ENCODE peak calls at places on chromosomes 3 and 15, in four cellular contexts. L is thoracic aorta, V is Calu3, W is tibial nerve. G is an unnamed sample.

GRCh38 chr3:10395196-10395595 is 74.3 kb upstream of the SEC13 start:
- DNase-seq in L (no peak), V (no peak), W (no peak), G (no peak)

GRCh38 chr3:144105542-144105941 is 133.9 kb downstream of the DIPK2A start:
- DNase-seq in L (no peak), V (peak; percentile 31), W (no peak), G (no peak)

GRCh38 chr3:106731230-106731629 is 646.0 kb upstream of the CCDC54 start:
- DNase-seq in L (no peak), V (no peak), W (no peak), G (no peak)

GRCh38 chr3:32586361-32586760 is 15.7 kb upstream of the DYNC1LI1 start:
- DNase-seq in L (no peak), V (no peak), W (no peak), G (no peak)

GRCh38 chr3:156535162-156535627 is 19.7 kb downstream of the SSR3 start:
- DNase-seq in L (peak; percentile 51), V (peak; percentile 76), W (peak; percentile 79), G (peak; percentile 48)

GRCh38 chr15:51144021-51144532 is 49.4 kb upstream of the TNFAIP8L3 start:
- DNase-seq in L (no peak), V (no peak), W (no peak), G (no peak)

GRCh38 chr15:76346666-76347506 is 10.3 kb downstream of the ISL2 start:
- DNase-seq in L (no peak), V (no peak), W (no peak), G (no peak)

GRCh38 chr15:87224409-87224808 is 1032.1 kb downstream of the NTRK3 start:
- DNase-seq in L (no peak), V (no peak), W (no peak), G (no peak)

GRCh38 chr15:80887148-80887547 is 102.5 kb downstream of the MESD start:
- DNase-seq in L (no peak), V (no peak), W (no peak), G (no peak)

GRCh38 chr3:147655236-147655635 is 246.1 kb downstream of the ZIC1 start:
- DNase-seq in L (no peak), V (no peak), W (no peak), G (no peak)

GRCh38 chr3:139541898-139542288 is 2.4 kb upstream of the RBP1 start:
- DNase-seq in L (no peak), V (no peak), W (no peak), G (no peak)
- TF ChIP-seq CTCF in L (no peak), V (no peak), W (no peak), G (no peak)

GRCh38 chr3:160928183-160928718 is 172.2 kb downstream of the PPM1L start:
- DNase-seq in L (no peak), V (no peak), W (no peak), G (no peak)
- TF ChIP-seq CTCF in L (no peak), V (peak; percentile 71), W (no peak), G (no peak)

DNA sequence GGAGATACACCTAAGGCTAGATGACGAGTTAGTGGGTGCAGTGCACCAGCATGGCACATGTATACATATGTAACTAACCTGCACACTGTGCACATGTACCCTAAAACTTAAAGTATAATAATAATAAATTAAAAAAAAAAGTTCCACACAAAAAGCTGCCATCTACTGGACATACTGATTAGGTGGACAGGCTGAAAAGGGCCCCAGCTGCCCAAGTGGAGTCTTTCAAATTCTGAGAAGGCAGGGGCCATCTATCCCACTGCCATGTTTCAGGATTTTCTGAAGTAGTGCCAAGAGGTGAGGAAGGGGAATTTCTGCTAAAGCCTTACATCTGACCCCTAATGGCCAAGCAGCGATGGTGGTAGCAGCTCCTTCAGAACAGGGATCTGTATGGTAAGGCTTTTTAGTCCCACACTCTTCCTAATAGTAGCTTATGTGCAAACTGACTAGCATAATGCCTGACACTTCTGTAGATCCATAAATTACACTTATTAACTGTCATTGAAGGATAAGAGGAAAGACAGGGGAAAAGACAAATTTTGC is 7.7 kb downstream of the FSTL1 start:
- DNase-seq in L (no peak), V (no peak), W (no peak), G (peak; percentile 40)
- TF ChIP-seq CTCF in L (peak; percentile 11), V (peak; percentile 16), W (no peak), G (no peak)

GRCh38 chr3:24525557-24525956 is 30.9 kb upstream of the THRB start:
- DNase-seq in L (no peak), V (no peak), W (no peak), G (no peak)

GRCh38 chr3:24525022-24525421 is 30.4 kb upstream of the THRB start:
- DNase-seq in L (no peak), V (no peak), W (no peak), G (no peak)

GRCh38 chr3:24522155-24522579 is 27.5 kb upstream of the THRB start:
- DNase-seq in L (no peak), V (no peak), W (no peak), G (no peak)

GRCh38 chr3:24523195-24523594 is 28.5 kb upstream of the THRB start:
- DNase-seq in L (no peak), V (no peak), W (no peak), G (no peak)

DNA sequence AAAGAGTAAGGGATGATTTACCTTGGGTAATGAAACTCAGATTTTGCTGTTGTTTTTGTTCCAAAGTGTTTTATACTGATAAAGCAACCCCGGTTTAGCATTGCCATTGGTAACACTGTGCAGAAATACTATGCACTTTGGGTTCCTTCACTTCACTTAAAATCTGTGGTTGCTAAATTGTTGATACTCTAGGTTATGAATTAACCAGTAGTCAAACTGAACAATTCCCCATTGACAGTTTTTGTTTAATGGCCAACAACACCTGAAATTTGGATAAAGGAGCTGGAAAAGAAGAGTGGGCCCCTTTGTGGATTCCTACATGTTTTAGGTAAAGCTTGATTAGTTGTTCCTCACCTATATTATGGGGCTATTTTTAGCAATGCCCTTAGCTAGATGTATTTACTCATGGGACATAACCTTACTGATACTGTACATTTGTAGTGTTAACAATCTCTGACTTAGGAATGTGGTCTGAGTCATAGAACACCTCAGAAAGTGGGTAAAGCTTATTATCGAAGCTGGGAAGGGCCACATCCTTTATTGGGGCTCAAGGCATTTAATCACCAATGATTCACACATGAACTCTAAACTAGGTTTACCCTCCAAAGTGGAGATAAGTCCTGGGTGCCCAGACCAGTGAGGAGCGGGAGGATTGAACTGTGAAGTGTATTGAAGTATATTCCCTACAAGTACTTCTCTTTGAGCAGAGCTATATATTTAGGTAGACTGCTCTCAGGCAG is 29.5 kb upstream of the THRB start:
- DNase-seq in L (no peak), V (peak; percentile 22), W (no peak), G (no peak)
- TF ChIP-seq CTCF in L (no peak), V (no peak), W (no peak), G (no peak)

DNA sequence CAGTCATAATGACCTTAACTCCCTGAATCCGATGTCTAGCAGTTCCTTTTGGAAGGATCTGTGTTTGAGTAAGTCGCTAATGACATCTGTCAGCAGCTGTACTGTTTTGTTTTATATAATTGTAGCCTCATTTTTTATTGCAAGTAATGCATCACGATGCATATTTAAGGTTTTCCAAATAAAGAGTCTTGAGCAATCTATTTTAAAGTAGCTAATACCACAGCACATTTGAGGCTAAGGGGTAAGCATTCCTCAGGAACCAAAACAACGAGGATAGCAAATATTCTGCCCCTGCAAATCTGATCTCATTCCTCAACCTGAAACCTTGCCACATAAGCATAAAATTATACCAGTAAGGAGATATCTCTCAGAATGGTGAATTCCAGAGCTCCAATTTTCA is 98.7 kb downstream of the TBC1D5 start:
- DNase-seq in L (no peak), V (no peak), W (no peak), G (no peak)
- TF ChIP-seq CTCF in L (no peak), V (no peak), W (no peak), G (no peak)

GRCh38 chr3:39406368-39407258 is at the start of gene RPSA:
- DNase-seq in L (peak; percentile 67), V (peak; percentile 95), W (peak; percentile 92), G (peak; percentile 83)
- TF ChIP-seq CTCF in L (peak; percentile 24), V (peak; percentile 18), W (peak; percentile 37), G (no peak)

GRCh38 chr3:55300701-55301100 is 186.4 kb downstream of the WNT5A start:
- DNase-seq in L (no peak), V (no peak), W (no peak), G (no peak)
- TF ChIP-seq CTCF in L (no peak), V (no peak), W (no peak), G (no peak)

DNA sequence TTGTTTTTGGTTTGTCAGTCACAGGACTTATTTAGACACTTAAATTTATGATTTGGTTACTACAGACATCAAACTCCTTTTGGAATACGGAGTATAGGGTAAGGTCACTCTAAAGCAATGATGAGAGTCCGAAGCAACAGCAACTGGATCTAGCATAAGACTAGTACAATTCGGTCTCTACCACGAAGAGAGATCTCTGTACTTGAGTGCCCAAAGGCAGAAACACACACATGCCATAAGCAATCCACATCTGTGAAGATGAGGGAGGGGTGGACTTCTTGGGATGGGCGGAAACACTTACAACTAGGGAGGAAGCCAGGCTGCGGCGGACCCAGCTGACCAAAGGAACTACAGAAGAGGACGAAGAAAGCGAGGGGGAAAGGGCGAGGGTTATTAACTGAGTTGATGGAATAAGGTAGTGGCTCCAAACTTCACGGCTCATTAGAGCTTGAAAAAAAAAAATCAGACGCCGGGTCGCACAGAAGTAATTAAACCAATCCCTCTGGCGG is 595 bp downstream of the DPH6 start:
- DNase-seq in L (no peak), V (no peak), W (peak; percentile 63), G (peak; percentile 78)
- TF ChIP-seq CTCF in L (peak; percentile 23), V (no peak), W (no peak), G (peak; percentile 12)

G was measured in ascending aorta.